ENCODE peak calls at places on chromosomes 3 and 15, in six cellular contexts. X is naive thymus-derived CD4-positive, alpha-beta T cell; J is neuronal stem cell; D is Peyer's patch; U is PC-3; O is sigmoid colon. C is an unnamed sample. For H3K4me1 and H3K27me3, the result is how much of the 10 kb centered on the place peaks cover.

GRCh38 chr15:43067717-43068461 is 37.9 kb downstream of the UBR1 start:
- DNase-seq in X (no peak), J (no peak), D (no peak), U (peak), O (no peak), C (no peak)

GRCh38 chr15:47301481-47301880 is 415.8 kb upstream of the SEMA6D start:
- DNase-seq in X (no peak), J (no peak), D (no peak), U (no peak), O (no peak), C (no peak)

GRCh38 chr15:74128785-74129350 is 1.5 kb upstream of the ISLR2 start:
- DNase-seq in X (no peak), J (no peak), D (no peak), U (no peak), O (no peak), C (no peak)

GRCh38 chr15:63967616-63968015 is 78.7 kb downstream of the DAPK2 start:
- DNase-seq in X (no peak), J (no peak), D (peak), U (no peak), O (no peak), C (no peak)

GRCh38 chr3:106628407-106628806 is 748.8 kb upstream of the CCDC54 start:
- DNase-seq in X (no peak), J (no peak), D (no peak), U (peak), O (no peak), C (no peak)

GRCh38 chr15:28955686-28956421 is 70.1 kb downstream of the APBA2 start:
- DNase-seq in X (no peak), J (no peak), D (no peak), U (peak), O (peak), C (no peak)

GRCh38 chr3:181782306-181782924 is 70.7 kb downstream of the SOX2 start:
- DNase-seq in X (no peak), J (no peak), D (no peak), U (peak), O (no peak), C (no peak)

GRCh38 chr3:48465237-48465530 is 18.6 kb downstream of the ATRIP start:
- DNase-seq in X (no peak), J (no peak), D (no peak), U (no peak), O (no peak), C (no peak)

GRCh38 chr15:33808720-33809119 is 159.6 kb upstream of the CHRM5 start:
- DNase-seq in X (no peak), J (no peak), D (no peak), U (no peak), O (no peak), C (no peak)

DNA sequence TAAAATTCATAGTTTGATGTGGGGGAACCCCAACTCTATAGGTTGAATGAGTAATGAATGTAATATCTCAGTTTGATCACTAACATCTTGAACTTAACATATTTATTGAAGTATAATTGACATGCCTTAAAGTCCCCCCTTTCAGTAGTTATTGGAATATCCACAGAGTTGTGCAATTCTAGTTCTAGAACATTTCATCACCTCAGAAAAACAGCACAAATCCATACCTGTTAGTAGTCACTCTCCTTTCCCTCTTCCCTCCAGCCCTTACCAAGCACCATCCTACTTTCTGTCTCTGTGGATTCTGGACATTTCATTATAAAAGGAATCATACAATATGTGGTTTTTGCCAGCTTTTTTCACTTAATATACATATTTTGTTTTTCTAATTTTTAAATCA is 8.7 kb upstream of the NIT2 start:
- DNase-seq in X (no peak), J (no peak), D (no peak), U (no peak), O (no peak), C (no peak)
- H3K27ac ChIP-seq in X (no peak), J (no peak), D (no peak), U (no peak), O (no peak), C (no peak)

DNA sequence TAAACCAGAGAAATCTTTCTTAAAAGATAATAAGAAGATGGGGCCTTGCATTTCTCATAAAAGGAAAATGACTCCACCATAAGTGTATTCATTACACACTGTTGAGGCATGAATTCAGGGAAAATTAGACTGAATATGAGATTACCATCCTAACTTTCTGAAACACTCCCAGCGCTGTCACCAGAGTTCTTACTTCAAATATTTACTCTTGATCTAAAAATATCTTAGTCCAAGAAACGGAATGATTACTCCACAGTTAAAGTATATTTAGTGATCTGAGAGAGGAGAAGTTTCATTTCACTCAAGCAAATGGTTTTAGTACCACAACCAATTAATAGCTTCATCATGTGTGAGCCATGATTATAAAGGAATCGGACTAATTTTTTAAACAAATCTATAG is 300.3 kb downstream of the ZBTB20 start:
- DNase-seq in X (no peak), J (no peak), D (no peak), U (no peak), O (no peak), C (no peak)
- H3K4me1 ChIP-seq in X (under half), J (under half), D (under half), U (under half), O (under half), C (under half)

GRCh38 chr3:12862387-12862786 is 21.0 kb upstream of the RPL32 start:
- DNase-seq in X (no peak), J (no peak), D (no peak), U (no peak), O (no peak), C (no peak)
- H3K27me3 ChIP-seq in X (under half), J (under half), D (under half), U (under half), O (under half), C (under half)

GRCh38 chr3:194675081-194675640 is 3.2 kb upstream of the LSG1 start:
- DNase-seq in X (no peak), J (no peak), D (no peak), U (no peak), O (no peak), C (no peak)
- H3K27ac ChIP-seq in X (no peak), J (no peak), D (no peak), U (no peak), O (no peak), C (no peak)

DNA sequence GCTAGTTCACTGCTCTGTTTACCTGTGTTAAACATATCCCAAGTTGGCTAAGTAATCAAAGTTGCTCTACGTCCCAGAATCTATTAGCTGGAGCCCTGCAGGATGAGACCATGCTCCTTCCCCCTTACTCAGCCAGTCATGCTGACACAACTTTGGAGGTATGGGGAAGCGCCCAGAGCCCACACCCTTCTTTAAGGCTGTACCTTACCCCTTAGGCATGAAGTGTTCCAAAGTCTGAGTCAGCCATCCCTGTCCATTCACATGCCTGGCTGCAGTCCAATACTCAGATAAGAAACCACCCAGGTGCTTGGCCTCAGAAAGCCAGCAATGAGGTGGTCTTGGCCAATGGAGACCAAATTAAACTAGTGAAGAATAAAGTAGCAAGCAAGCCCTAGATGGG is 221.2 kb downstream of the TPRG1 start:
- DNase-seq in X (no peak), J (no peak), D (peak), U (peak), O (no peak), C (no peak)
- H3K4me1 ChIP-seq in X (under half), J (under half), D (under half), U (under half), O (under half), C (under half)

GRCh38 chr3:69196876-69197275 is 74.5 kb upstream of the LMOD3 start:
- DNase-seq in X (no peak), J (no peak), D (no peak), U (no peak), O (no peak), C (no peak)

GRCh38 chr3:69200384-69201068 is 78.1 kb upstream of the LMOD3 start:
- DNase-seq in X (no peak), J (peak), D (peak), U (peak), O (no peak), C (peak)

GRCh38 chr3:69197455-69197854 is 75.1 kb upstream of the LMOD3 start:
- DNase-seq in X (no peak), J (no peak), D (no peak), U (no peak), O (no peak), C (no peak)

GRCh38 chr3:69199942-69200341 is 77.5 kb upstream of the LMOD3 start:
- DNase-seq in X (no peak), J (no peak), D (no peak), U (no peak), O (no peak), C (peak)

GRCh38 chr3:69197922-69198540 is 75.6 kb upstream of the LMOD3 start:
- DNase-seq in X (peak), J (no peak), D (peak), U (no peak), O (no peak), C (peak)
- H3K27me3 ChIP-seq in X (under half), J (under half), D (under half), U (under half), O (under half), C (under half)

DNA sequence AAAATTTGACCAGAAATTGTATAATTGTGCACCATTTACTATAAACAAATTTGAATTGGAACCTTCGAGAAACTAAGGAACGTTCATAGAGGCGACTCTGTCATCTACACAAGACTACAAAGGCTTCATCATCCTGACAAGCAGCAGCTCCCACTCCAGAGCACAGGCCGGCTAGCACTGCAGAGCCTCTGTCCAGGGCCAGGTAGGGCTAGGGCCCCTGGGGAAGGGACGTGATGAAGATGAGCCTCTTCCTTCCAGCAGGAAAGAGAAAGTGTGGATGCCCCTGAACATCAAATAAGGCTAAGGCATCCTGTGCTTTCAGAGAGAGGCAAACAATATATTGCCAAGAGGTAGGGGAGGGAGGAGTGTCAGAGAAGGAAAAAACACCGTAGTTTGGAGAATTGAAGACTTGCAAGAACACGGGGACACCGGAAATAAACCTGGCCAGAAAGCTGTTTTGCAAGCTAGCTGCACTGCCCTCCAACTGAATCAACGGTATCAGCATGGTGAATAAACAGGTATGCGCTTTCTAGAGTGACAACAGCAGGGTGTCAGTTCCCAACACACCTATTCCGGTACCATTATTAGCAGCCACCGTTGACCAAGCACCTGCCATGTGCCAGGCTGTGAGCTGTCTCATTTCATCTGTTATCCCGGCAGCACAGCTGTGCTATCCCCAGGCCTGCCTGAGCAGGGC is 12.4 kb downstream of the XXYLT1 start:
- DNase-seq in X (no peak), J (no peak), D (no peak), U (no peak), O (peak), C (no peak)
- H3K27ac ChIP-seq in X (peak), J (no peak), D (peak), U (peak), O (peak), C (peak)

DNA sequence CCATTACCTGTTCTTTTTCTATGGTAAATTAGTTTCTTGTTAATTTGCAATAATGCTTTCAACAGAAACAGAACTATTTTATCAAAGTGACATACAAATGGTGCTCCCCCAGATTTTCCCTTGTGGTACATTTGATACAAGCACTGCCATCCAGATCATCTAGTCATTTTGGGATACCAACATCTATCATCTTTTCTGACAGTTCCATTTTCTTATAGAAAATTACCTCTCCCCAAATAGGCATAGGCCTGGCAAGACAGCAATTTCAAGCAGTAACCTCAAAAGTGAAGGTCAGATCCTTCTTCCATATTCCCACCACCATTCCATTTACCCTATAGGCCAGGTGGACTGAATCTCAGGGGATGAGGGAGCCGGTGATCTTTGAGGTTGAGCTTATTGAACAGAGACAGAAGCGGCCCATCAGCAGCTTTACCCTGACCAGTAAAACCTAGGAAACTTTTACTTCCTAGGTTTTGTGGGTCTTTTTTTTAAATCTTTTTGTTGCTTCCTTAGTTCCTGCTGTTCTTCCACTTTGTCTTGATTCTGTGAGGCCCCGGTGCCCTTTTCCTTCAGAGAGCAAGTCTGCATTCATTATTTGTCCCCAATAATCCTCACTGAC is 3.1 kb upstream of the PLD1 start:
- DNase-seq in X (no peak), J (no peak), D (no peak), U (no peak), O (no peak), C (no peak)
- H3K4me1 ChIP-seq in X (under half), J (under half), D (under half), U (under half), O (under half), C (under half)

DNA sequence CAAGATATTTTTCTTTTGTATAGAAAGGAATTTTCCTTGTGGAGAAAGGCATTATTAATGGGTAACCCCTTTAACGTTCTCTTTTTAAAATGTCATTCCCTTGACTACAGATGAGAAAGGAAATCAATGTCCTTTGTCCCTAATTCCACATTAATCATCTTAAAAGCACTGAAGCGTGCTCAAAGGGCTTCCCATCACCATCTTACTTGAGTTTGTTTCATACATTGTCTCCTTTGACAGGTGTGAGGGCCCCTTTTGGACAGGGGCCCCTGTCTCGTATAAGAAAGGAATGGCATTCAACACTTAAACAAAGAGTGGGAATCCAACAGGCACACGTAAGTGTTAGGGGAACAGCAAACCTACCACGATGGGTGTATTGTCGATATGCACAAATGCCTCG is 5.0 kb downstream of the SSUH2 start:
- DNase-seq in X (no peak), J (no peak), D (no peak), U (no peak), O (no peak), C (no peak)
- H3K27me3 ChIP-seq in X (under half), J (under half), D (under half), U (under half), O (under half), C (under half)

C was measured in CD4-positive, alpha-beta memory T cell.